ENCODE peak calls at places on chromosomes 6 and 20, in seven cellular contexts. N, U, S, G, E, J and F are unnamed samples.

GRCh38 chr6:41531591-41532582 is 14.3 kb upstream of the FOXP4 start:
- DNase-seq in N (no peak), U (peak), S (no peak), G (peak), E (no peak), J (peak), F (no peak)

GRCh38 chr20:58650776-58651547 is at the start of gene STX16:
- DNase-seq in N (peak), U (peak), S (peak), G (peak), E (peak), J (peak), F (peak)

GRCh38 chr6:10682319-10682988 is 12.0 kb downstream of the C6orf52 start:
- DNase-seq in N (no peak), U (no peak), S (no peak), G (no peak), E (no peak), J (no peak), F (no peak)

GRCh38 chr20:38875170-38875993 is 50.8 kb upstream of the FAM83D start:
- DNase-seq in N (no peak), U (peak), S (no peak), G (no peak), E (no peak), J (no peak), F (no peak)

GRCh38 chr6:46078294-46078693 is 51.5 kb upstream of the ENPP4 start:
- DNase-seq in N (no peak), U (no peak), S (peak), G (no peak), E (no peak), J (no peak), F (no peak)

GRCh38 chr6:87078983-87079616 is 15.8 kb downstream of the CGA start:
- DNase-seq in N (peak), U (peak), S (peak), G (peak), E (peak), J (peak), F (no peak)

GRCh38 chr6:56019973-56020372 is 144.6 kb upstream of the BMP5 start:
- DNase-seq in N (no peak), U (no peak), S (no peak), G (no peak), E (no peak), J (no peak), F (no peak)

GRCh38 chr6:138088307-138088744 is 18.9 kb downstream of the PERP start:
- DNase-seq in N (no peak), U (no peak), S (no peak), G (peak), E (no peak), J (no peak), F (no peak)

GRCh38 chr6:26309731-26310142 is 55.3 kb upstream of the BTN3A2 start:
- DNase-seq in N (no peak), U (no peak), S (no peak), G (no peak), E (no peak), J (no peak), F (no peak)

GRCh38 chr6:80636689-80637088 is 530.2 kb downstream of the BCKDHB start:
- DNase-seq in N (no peak), U (no peak), S (no peak), G (no peak), E (no peak), J (no peak), F (no peak)

GRCh38 chr20:25319241-25320034 is 71.2 kb downstream of the ABHD12 start:
- DNase-seq in N (no peak), U (no peak), S (no peak), G (peak), E (no peak), J (no peak), F (no peak)

GRCh38 chr20:7650481-7650880 is 289.8 kb downstream of the HAO1 start:
- DNase-seq in N (no peak), U (no peak), S (no peak), G (no peak), E (no peak), J (no peak), F (no peak)

GRCh38 chr20:25076731-25077609 is 5.0 kb downstream of the VSX1 start:
- DNase-seq in N (no peak), U (peak), S (no peak), G (peak), E (no peak), J (no peak), F (no peak)

GRCh38 chr6:11192167-11192566 is 40.3 kb downstream of the NEDD9 start:
- DNase-seq in N (no peak), U (no peak), S (no peak), G (no peak), E (no peak), J (no peak), F (no peak)

GRCh38 chr20:46021361-46022359 is 7.4 kb upstream of the SLC12A5 start:
- DNase-seq in N (no peak), U (peak), S (no peak), G (peak), E (no peak), J (no peak), F (no peak)

GRCh38 chr20:62935204-62935967 is 2.6 kb upstream of the GID8 start:
- DNase-seq in N (no peak), U (no peak), S (no peak), G (no peak), E (no peak), J (no peak), F (no peak)

GRCh38 chr6:91299544-91300491 is 712.9 kb upstream of the MAP3K7 start:
- DNase-seq in N (peak), U (no peak), S (no peak), G (peak), E (no peak), J (no peak), F (no peak)

GRCh38 chr6:160507420-160507819 is 156.7 kb downstream of the LPA start:
- DNase-seq in N (no peak), U (no peak), S (no peak), G (no peak), E (no peak), J (no peak), F (no peak)

GRCh38 chr6:117414770-117415169 is 11.0 kb downstream of the ROS1 start:
- DNase-seq in N (no peak), U (no peak), S (no peak), G (peak), E (no peak), J (no peak), F (no peak)

GRCh38 chr6:4297348-4297747 is 162.0 kb upstream of the ECI2 start:
- DNase-seq in N (no peak), U (no peak), S (no peak), G (no peak), E (no peak), J (no peak), F (no peak)